ENCODE peak calls at places on chromosomes 11 and 22, in seven cellular contexts. N is tibial nerve, I is heart left ventricle, S is body of pancreas, Z is mesenchymal stem cell, W is gastrocnemius medialis, H is upper lobe of right lung. C is an unnamed sample.
A peak's percentile ranks its signal among the peaks of the same experiment; 100 is the strongest.

GRCh38 chr11:44286268-44286880 is 23.6 kb downstream of the ALX4 start:
- DNase-seq in I (peak; percentile 63), S (peak; percentile 42), W (no peak), N (no peak), Z (peak; percentile 43), H (no peak), C (no peak)

GRCh38 chr11:126357969-126358762 is 2.7 kb downstream of the ST3GAL4 start:
- DNase-seq in S (no peak), N (no peak), Z (no peak), H (peak; percentile 52), I (no peak), W (no peak), C (no peak)

GRCh38 chr11:70650075-70650909 is 252.0 kb downstream of the CTTN start:
- DNase-seq in H (peak; percentile 71), S (peak; percentile 65), N (no peak), W (no peak), I (peak; percentile 69), Z (peak; percentile 75), C (peak; percentile 6)

GRCh38 chr22:45602824-45603301 is 68.8 kb upstream of the ATXN10 start:
- DNase-seq in H (no peak), S (peak; percentile 18), I (peak; percentile 12), Z (peak; percentile 44), W (peak; percentile 54), N (no peak), C (no peak)

GRCh38 chr11:130718118-130718517 is 198.2 kb downstream of the SNX19 start:
- DNase-seq in S (no peak), Z (no peak), I (peak; percentile 56), H (no peak), W (no peak), N (no peak), C (no peak)

GRCh38 chr11:86456075-86456939 is 81.6 kb downstream of the CCDC81 start:
- DNase-seq in N (peak; percentile 85), W (peak; percentile 78), S (peak; percentile 89), H (peak; percentile 79), Z (peak; percentile 83), I (peak; percentile 82), C (peak; percentile 48)

GRCh38 chr22:25853902-25854301 is 111.9 kb downstream of the MYO18B start:
- DNase-seq in Z (no peak), N (no peak), H (no peak), I (no peak), S (no peak), W (no peak), C (no peak)

GRCh38 chr22:29269230-29269604 is 1.1 kb downstream of the EWSR1 start:
- DNase-seq in N (no peak), I (no peak), W (no peak), Z (peak; percentile 13), H (no peak), S (peak; percentile 8), C (no peak)

GRCh38 chr22:19628038-19628776 is 86.1 kb upstream of the SEPTIN5 start:
- DNase-seq in Z (no peak), N (no peak), S (no peak), H (no peak), W (no peak), I (no peak), C (no peak)

GRCh38 chr11:128814856-128815705 is 52.0 kb downstream of the KCNJ1 start:
- DNase-seq in H (no peak), N (peak; percentile 51), S (peak; percentile 43), I (peak; percentile 77), W (peak; percentile 56), Z (peak; percentile 87), C (no peak)

GRCh38 chr22:40690370-40690769 is 11.1 kb downstream of the MCHR1 start:
- DNase-seq in N (no peak), H (no peak), Z (no peak), W (no peak), S (no peak), I (no peak), C (no peak)

GRCh38 chr11:132718711-132719641 is 813.3 kb downstream of the OPCML start:
- DNase-seq in I (no peak), H (no peak), W (no peak), N (no peak), Z (peak; percentile 8), S (no peak), C (peak; percentile 48)

GRCh38 chr11:131811380-131811779 is 441.0 kb downstream of the NTM start:
- DNase-seq in I (no peak), H (no peak), Z (no peak), W (no peak), S (no peak), N (no peak), C (no peak)

GRCh38 chr11:77421041-77421723 is 52.7 kb downstream of the PAK1 start:
- DNase-seq in N (no peak), I (no peak), W (no peak), Z (no peak), H (no peak), S (no peak), C (no peak)

GRCh38 chr11:100817620-100818019 is 130.5 kb downstream of the ARHGAP42 start:
- DNase-seq in N (no peak), Z (no peak), S (no peak), H (no peak), W (no peak), I (no peak), C (no peak)
- H3K9me3 ChIP-seq in N (no peaks in the 10 kb centered on the region), Z (no peaks in the 10 kb centered on the region), S (no peaks in the 10 kb centered on the region), H (no peaks in the 10 kb centered on the region), W (no peaks in the 10 kb centered on the region), I (no peaks in the 10 kb centered on the region), C (no peaks in the 10 kb centered on the region)

GRCh38 chr11:75330279-75330678 is 21.2 kb downstream of the ARRB1 start:
- DNase-seq in H (no peak), W (no peak), I (no peak), N (no peak), S (no peak), Z (peak; percentile 85), C (no peak)
- H3K4me3 ChIP-seq in H (no peak overlapping the region), W (no peak overlapping the region), I (no peak overlapping the region), N (no peak overlapping the region), S (no peak overlapping the region), Z (no peak overlapping the region), C (no peak overlapping the region)

GRCh38 chr22:23574877-23575276 is 5.2 kb downstream of the IGLL1 start:
- DNase-seq in N (no peak), H (peak; percentile 44), Z (no peak), W (no peak), S (no peak), I (no peak), C (no peak)
- H3K9me3 ChIP-seq in N (no peaks in the 10 kb centered on the region), H (no peaks in the 10 kb centered on the region), Z (no peaks in the 10 kb centered on the region), W (no peaks in the 10 kb centered on the region), S (no peaks in the 10 kb centered on the region), I (no peaks in the 10 kb centered on the region), C (no peaks in the 10 kb centered on the region)

GRCh38 chr11:1760351-1761109 is 3.2 kb downstream of the CTSD start:
- DNase-seq in Z (peak; percentile 94), S (peak; percentile 54), I (peak; percentile 96), W (peak; percentile 95), N (peak; percentile 66), H (peak; percentile 92), C (no peak)

GRCh38 chr11:1759851-1760220 is 3.9 kb downstream of the CTSD start:
- DNase-seq in I (no peak), W (no peak), Z (no peak), H (peak; percentile 62), S (no peak), N (no peak), C (no peak)

GRCh38 chr11:1762537-1763302 is 1.0 kb downstream of the CTSD start:
- DNase-seq in H (peak; percentile 82), Z (no peak), S (peak; percentile 90), N (no peak), W (peak; percentile 94), I (peak; percentile 74), C (no peak)

GRCh38 chr11:1761857-1762536 is 1.7 kb downstream of the CTSD start:
- DNase-seq in S (no peak), I (no peak), W (peak; percentile 42), H (peak; percentile 65), N (no peak), Z (no peak), C (no peak)

GRCh38 chr11:1761110-1761856 is 2.4 kb downstream of the CTSD start:
- DNase-seq in I (peak; percentile 36), S (no peak), Z (no peak), W (peak; percentile 33), H (peak; percentile 68), N (no peak), C (no peak)
- H3K4me3 ChIP-seq in I (no peak overlapping the region), S (no peak overlapping the region), Z (no peak overlapping the region), W (peak overlapping the region; percentile 93), H (peak overlapping the region; percentile 97), N (peak overlapping the region; percentile 100), C (no peak overlapping the region)

C was measured in effector memory CD4-positive, alpha-beta T cell.